ENCODE peak calls at places on chromosomes 16 and 17, in six cellular contexts. D is colonic mucosa; P is effector CD4-positive, alpha-beta T cell; T is WTC11; X is left kidney; M is posterior vena cava. H is an unnamed sample.

GRCh38 chr17:69492410-69493071 is 78.0 kb downstream of the MAP2K6 start:
- DNase-seq in T (peak; percentile 59), P (no peak), D (no peak), X (no peak), M (no peak), H (peak; percentile 40)

GRCh38 chr16:65457084-65457483 is 335.2 kb upstream of the CDH11 start:
- DNase-seq in M (no peak), X (no peak), D (no peak), T (no peak), P (no peak), H (no peak)

GRCh38 chr16:70703041-70703834 is 17.4 kb upstream of the MTSS2 start:
- DNase-seq in P (no peak), M (peak; percentile 93), T (peak; percentile 45), D (no peak), X (peak; percentile 82), H (peak; percentile 71)

GRCh38 chr17:59456923-59457615 is 108.3 kb upstream of the DHX40 start:
- DNase-seq in D (no peak), T (no peak), P (no peak), M (no peak), X (no peak), H (no peak)

GRCh38 chr17:76824103-76824502 is 44.1 kb upstream of the MGAT5B start:
- DNase-seq in M (no peak), X (peak; percentile 96), P (no peak), D (no peak), T (no peak), H (no peak)

GRCh38 chr16:4089811-4090293 is 26.4 kb downstream of the ADCY9 start:
- DNase-seq in P (no peak), T (no peak), M (peak; percentile 52), D (peak; percentile 47), X (peak; percentile 65), H (no peak)

GRCh38 chr16:4538067-4538385 is 547 bp downstream of the CDIP1 start:
- DNase-seq in D (no peak), M (no peak), T (no peak), X (peak; percentile 56), P (no peak), H (no peak)

GRCh38 chr17:74369221-74369620 is 1.9 kb downstream of the GPR142 start:
- DNase-seq in X (peak; percentile 44), D (peak; percentile 66), P (peak; percentile 47), T (peak; percentile 56), M (peak; percentile 90), H (no peak)

GRCh38 chr17:4476017-4476416 is 22.7 kb upstream of the SPNS2 start:
- DNase-seq in X (no peak), T (no peak), M (no peak), P (no peak), D (peak; percentile 56), H (peak; percentile 60)

GRCh38 chr17:4152471-4152870 is 9.5 kb downstream of the CYB5D2 start:
- DNase-seq in X (no peak), P (no peak), M (no peak), T (no peak), D (no peak), H (no peak)

GRCh38 chr17:5381542-5381941 is 37.9 kb downstream of the NUP88 start:
- DNase-seq in P (no peak), T (no peak), M (no peak), X (no peak), D (no peak), H (no peak)

GRCh38 chr16:74480150-74481029 is 59.1 kb upstream of the CLEC18B start:
- DNase-seq in P (no peak), D (peak; percentile 92), X (peak; percentile 67), T (no peak), M (no peak), H (peak; percentile 84)

GRCh38 chr16:66359811-66360608 is 6.5 kb upstream of the CDH5 start:
- DNase-seq in X (peak; percentile 46), P (no peak), T (no peak), D (no peak), M (no peak), H (no peak)

GRCh38 chr16:55102077-55102476 is 171.4 kb downstream of the IRX5 start:
- DNase-seq in M (no peak), P (no peak), T (no peak), X (no peak), D (no peak), H (no peak)

GRCh38 chr17:83103200-83103937 is 24.0 kb downstream of the METRNL start:
- DNase-seq in P (no peak), D (peak; percentile 77), T (peak; percentile 93), X (peak; percentile 76), M (no peak), H (peak; percentile 63)

GRCh38 chr17:53818271-53818670 is 4.5 kb upstream of the KIF2B start:
- DNase-seq in D (no peak), T (no peak), X (no peak), M (no peak), P (no peak), H (no peak)

GRCh38 chr16:85027349-85027967 is at the start of gene KIAA0513:
- DNase-seq in D (peak; percentile 95), T (peak; percentile 91), P (peak; percentile 97), M (peak; percentile 98), X (peak; percentile 98), H (peak; percentile 99)

GRCh38 chr17:2053380-2054261 is 1.3 kb upstream of the HIC1 start:
- DNase-seq in X (peak; percentile 75), D (peak; percentile 76), T (peak; percentile 83), M (peak; percentile 95), P (peak; percentile 70), H (peak; percentile 86)

GRCh38 chr17:13036776-13037175 is 18.9 kb upstream of the ELAC2 start:
- DNase-seq in P (no peak), X (no peak), M (no peak), D (no peak), T (no peak), H (no peak)

GRCh38 chr17:80361495-80362220 is 53.3 kb upstream of the ENDOV start:
- DNase-seq in T (peak; percentile 77), P (no peak), D (no peak), M (peak; percentile 62), X (peak; percentile 43), H (no peak)

GRCh38 chr16:72357860-72358259 is 185.9 kb upstream of the PMFBP1 start:
- DNase-seq in P (no peak), M (no peak), D (no peak), X (no peak), T (no peak), H (no peak)

GRCh38 chr17:41627316-41628072 is 3.1 kb upstream of the KRT17 start:
- DNase-seq in M (peak; percentile 77), P (no peak), T (no peak), X (no peak), D (no peak), H (no peak)

GRCh38 chr17:9225305-9226101 is 204.2 kb downstream of the NTN1 start:
- DNase-seq in M (no peak), X (no peak), T (peak; percentile 62), P (no peak), D (no peak), H (no peak)

GRCh38 chr17:76267051-76267576 is 2.0 kb downstream of the UBALD2 start:
- DNase-seq in P (no peak), M (no peak), X (no peak), T (no peak), D (no peak), H (no peak)

GRCh38 chr16:30356401-30357084 is 1.4 kb upstream of the CD2BP2 start:
- DNase-seq in X (no peak), D (peak; percentile 38), M (no peak), T (no peak), P (no peak), H (no peak)

GRCh38 chr17:59829217-59830006 is 63.3 kb downstream of the TUBD1 start:
- DNase-seq in M (no peak), P (peak; percentile 34), T (no peak), X (peak; percentile 74), D (peak; percentile 79), H (peak; percentile 87)

GRCh38 chr17:83177611-83178532 is 98.5 kb downstream of the METRNL start:
- DNase-seq in P (no peak), T (peak; percentile 7), M (peak; percentile 72), X (no peak), D (peak; percentile 12), H (no peak)

H was measured in hepatocyte.